ENCODE peak calls at places on chromosome 6, in seven cellular contexts. One of them, this sample, is unnamed.

GRCh38 chr6:81751388-81752083 is 945 bp downstream of the TENT5A start:
- DNase-seq in Peyer's patch: peak
- DNase-seq in A549: peak
- DNase-seq in IMR-90: peak
- DNase-seq in body of pancreas: peak
- DNase-seq in H54: peak
- DNase-seq in GM12892: no peak
- DNase-seq in this sample: peak

GRCh38 chr6:151349651-151350270 is 41.6 kb downstream of the ZBTB2 start:
- DNase-seq in Peyer's patch: no peak
- DNase-seq in body of pancreas: no peak
- DNase-seq in GM12892: no peak
- DNase-seq in A549: no peak
- DNase-seq in H54: no peak
- DNase-seq in IMR-90: no peak
- DNase-seq in this sample: no peak

GRCh38 chr6:134470090-134470975 is 152.4 kb upstream of the SGK1 start:
- DNase-seq in H54: no peak
- DNase-seq in body of pancreas: no peak
- DNase-seq in Peyer's patch: no peak
- DNase-seq in IMR-90: no peak
- DNase-seq in A549: no peak
- DNase-seq in GM12892: no peak
- DNase-seq in this sample: no peak

GRCh38 chr6:30311669-30312068 is 15.1 kb upstream of the TRIM39 start:
- DNase-seq in Peyer's patch: no peak
- DNase-seq in IMR-90: no peak
- DNase-seq in GM12892: no peak
- DNase-seq in A549: no peak
- DNase-seq in H54: no peak
- DNase-seq in body of pancreas: no peak
- DNase-seq in this sample: no peak

GRCh38 chr6:33824461-33825154 is 20.8 kb upstream of the MLN start:
- DNase-seq in GM12892: no peak
- DNase-seq in body of pancreas: no peak
- DNase-seq in H54: no peak
- DNase-seq in Peyer's patch: peak
- DNase-seq in A549: peak
- DNase-seq in IMR-90: peak
- DNase-seq in this sample: no peak

GRCh38 chr6:5850848-5851255 is 155.9 kb downstream of the NRN1 start:
- DNase-seq in H54: no peak
- DNase-seq in Peyer's patch: no peak
- DNase-seq in body of pancreas: no peak
- DNase-seq in GM12892: peak
- DNase-seq in IMR-90: no peak
- DNase-seq in A549: no peak
- DNase-seq in this sample: no peak

GRCh38 chr6:113585246-113585645 is 271.9 kb upstream of the MARCKS start:
- DNase-seq in body of pancreas: no peak
- DNase-seq in H54: no peak
- DNase-seq in GM12892: no peak
- DNase-seq in IMR-90: no peak
- DNase-seq in A549: no peak
- DNase-seq in Peyer's patch: no peak
- DNase-seq in this sample: no peak

GRCh38 chr6:138226701-138227315 is 8.5 kb upstream of the PBOV1 start:
- DNase-seq in IMR-90: no peak
- DNase-seq in GM12892: no peak
- DNase-seq in body of pancreas: no peak
- DNase-seq in H54: no peak
- DNase-seq in Peyer's patch: no peak
- DNase-seq in A549: no peak
- DNase-seq in this sample: no peak

GRCh38 chr6:170097505-170098427 is 193.1 kb downstream of the DLL1 start:
- DNase-seq in IMR-90: no peak
- DNase-seq in Peyer's patch: peak
- DNase-seq in body of pancreas: peak
- DNase-seq in H54: no peak
- DNase-seq in GM12892: no peak
- DNase-seq in A549: no peak
- DNase-seq in this sample: no peak

GRCh38 chr6:4560225-4561077 is 215.8 kb upstream of the CDYL start:
- DNase-seq in IMR-90: no peak
- DNase-seq in A549: no peak
- DNase-seq in Peyer's patch: no peak
- DNase-seq in GM12892: no peak
- DNase-seq in body of pancreas: no peak
- DNase-seq in H54: no peak
- DNase-seq in this sample: no peak

GRCh38 chr6:1764584-1764983 is 154.9 kb downstream of the FOXC1 start:
- DNase-seq in A549: no peak
- DNase-seq in Peyer's patch: no peak
- DNase-seq in H54: no peak
- DNase-seq in GM12892: no peak
- DNase-seq in IMR-90: no peak
- DNase-seq in body of pancreas: no peak
- DNase-seq in this sample: no peak

GRCh38 chr6:97925504-97925903 is 642.5 kb upstream of the MMS22L start:
- DNase-seq in body of pancreas: no peak
- DNase-seq in Peyer's patch: no peak
- DNase-seq in GM12892: no peak
- DNase-seq in IMR-90: no peak
- DNase-seq in H54: no peak
- DNase-seq in A549: no peak
- DNase-seq in this sample: no peak

GRCh38 chr6:116572162-116572561 is 858 bp downstream of the RWDD1 start:
- DNase-seq in A549: peak
- DNase-seq in H54: no peak
- DNase-seq in body of pancreas: peak
- DNase-seq in Peyer's patch: peak
- DNase-seq in GM12892: no peak
- DNase-seq in IMR-90: peak
- DNase-seq in this sample: peak

GRCh38 chr6:134318396-134319281 is 727 bp upstream of the SGK1 start:
- DNase-seq in Peyer's patch: no peak
- DNase-seq in IMR-90: no peak
- DNase-seq in A549: no peak
- DNase-seq in body of pancreas: peak
- DNase-seq in GM12892: no peak
- DNase-seq in H54: no peak
- DNase-seq in this sample: peak

GRCh38 chr6:39818695-39819094 is 26.5 kb downstream of the DAAM2 start:
- DNase-seq in A549: no peak
- DNase-seq in body of pancreas: no peak
- DNase-seq in GM12892: no peak
- DNase-seq in IMR-90: peak
- DNase-seq in Peyer's patch: no peak
- DNase-seq in H54: no peak
- DNase-seq in this sample: no peak

GRCh38 chr6:5557506-5557905 is 296.2 kb downstream of the FARS2 start:
- DNase-seq in body of pancreas: no peak
- DNase-seq in GM12892: no peak
- DNase-seq in IMR-90: no peak
- DNase-seq in Peyer's patch: no peak
- DNase-seq in A549: no peak
- DNase-seq in H54: no peak
- DNase-seq in this sample: no peak

GRCh38 chr6:122220254-122220653 is 179.2 kb upstream of the HSF2 start:
- DNase-seq in body of pancreas: no peak
- DNase-seq in GM12892: no peak
- DNase-seq in H54: no peak
- DNase-seq in Peyer's patch: no peak
- DNase-seq in A549: no peak
- DNase-seq in IMR-90: no peak
- DNase-seq in this sample: no peak

GRCh38 chr6:17987576-17988421 is at the start of gene KIF13A:
- DNase-seq in A549: peak
- DNase-seq in body of pancreas: peak
- DNase-seq in H54: peak
- DNase-seq in Peyer's patch: peak
- DNase-seq in IMR-90: peak
- DNase-seq in GM12892: peak
- DNase-seq in this sample: peak

GRCh38 chr6:159074120-159074684 is 29.4 kb upstream of the TAGAP start:
- DNase-seq in body of pancreas: no peak
- DNase-seq in H54: peak
- DNase-seq in GM12892: no peak
- DNase-seq in IMR-90: peak
- DNase-seq in Peyer's patch: no peak
- DNase-seq in A549: peak
- DNase-seq in this sample: no peak

GRCh38 chr6:87590417-87590880 is 514 bp downstream of the ORC3 start:
- DNase-seq in body of pancreas: no peak
- DNase-seq in GM12892: no peak
- DNase-seq in Peyer's patch: no peak
- DNase-seq in H54: no peak
- DNase-seq in A549: no peak
- DNase-seq in IMR-90: no peak
- DNase-seq in this sample: peak

GRCh38 chr6:87590989-87591388 is 1.1 kb downstream of the ORC3 start:
- DNase-seq in A549: no peak
- DNase-seq in Peyer's patch: no peak
- DNase-seq in GM12892: no peak
- DNase-seq in IMR-90: peak
- DNase-seq in H54: no peak
- DNase-seq in body of pancreas: no peak
- DNase-seq in this sample: no peak

GRCh38 chr6:87588756-87589407 is 905 bp downstream of the RARS2 start:
- DNase-seq in A549: no peak
- DNase-seq in GM12892: no peak
- DNase-seq in IMR-90: no peak
- DNase-seq in body of pancreas: no peak
- DNase-seq in Peyer's patch: no peak
- DNase-seq in H54: no peak
- DNase-seq in this sample: peak

GRCh38 chr6:87586371-87587077 is 3.3 kb downstream of the RARS2 start:
- DNase-seq in IMR-90: no peak
- DNase-seq in Peyer's patch: no peak
- DNase-seq in body of pancreas: no peak
- DNase-seq in A549: no peak
- DNase-seq in H54: no peak
- DNase-seq in GM12892: no peak
- DNase-seq in this sample: no peak

DNA sequence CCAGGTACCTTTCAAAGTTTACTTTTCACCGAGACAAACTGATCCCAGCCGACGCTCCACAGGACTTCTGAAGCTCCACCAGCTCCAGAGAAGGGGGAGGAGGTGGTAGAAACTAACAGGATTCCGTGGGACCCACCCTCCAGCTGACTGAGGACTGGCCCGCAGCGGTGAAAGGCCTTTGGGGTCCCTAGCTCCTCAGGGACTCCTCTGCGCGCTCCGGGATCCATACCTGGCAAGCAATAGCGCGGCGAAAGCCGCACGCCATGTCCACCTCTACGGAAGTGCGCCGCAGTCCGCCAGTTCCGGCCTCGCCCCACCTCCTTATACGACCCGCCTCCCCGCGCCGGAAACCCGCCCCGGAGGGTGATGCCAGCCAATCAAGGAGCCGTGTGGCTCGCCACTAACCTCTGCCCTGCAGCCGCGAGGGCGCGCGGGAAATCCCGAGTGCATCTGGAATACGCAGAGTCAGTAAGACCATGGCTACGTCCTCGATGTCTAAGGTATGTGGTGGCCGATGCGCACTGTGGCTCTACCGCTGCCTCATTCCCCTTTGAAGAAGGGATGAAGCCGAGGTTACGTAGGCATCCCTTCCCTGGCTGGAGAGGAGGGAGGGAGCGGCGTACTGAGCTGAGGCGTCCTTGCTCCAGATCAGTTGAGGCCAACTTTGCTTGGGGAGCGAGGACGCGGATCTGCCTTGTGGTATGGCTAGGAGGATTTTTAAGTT is at the start of the genes ORC3 and RARS2:
- DNase-seq in A549: peak
- DNase-seq in GM12892: peak
- DNase-seq in H54: peak
- DNase-seq in Peyer's patch: peak
- DNase-seq in IMR-90: peak
- DNase-seq in body of pancreas: peak
- DNase-seq in this sample: peak
- TF ChIP-seq POLR2A in A549: peak
- TF ChIP-seq POLR2A in GM12892: peak
- TF ChIP-seq POLR2A in H54: peak
- TF ChIP-seq POLR2A in Peyer's patch: peak
- TF ChIP-seq POLR2A in IMR-90: peak
- TF ChIP-seq POLR2A in body of pancreas: peak
- TF ChIP-seq POLR2A in this sample: peak

GRCh38 chr6:11232177-11232967 is at the start of gene NEDD9:
- DNase-seq in H54: peak
- DNase-seq in Peyer's patch: peak
- DNase-seq in IMR-90: peak
- DNase-seq in GM12892: peak
- DNase-seq in A549: peak
- DNase-seq in body of pancreas: peak
- DNase-seq in this sample: peak
- TF ChIP-seq POLR2A in H54: peak
- TF ChIP-seq POLR2A in Peyer's patch: peak
- TF ChIP-seq POLR2A in IMR-90: peak
- TF ChIP-seq POLR2A in GM12892: peak
- TF ChIP-seq POLR2A in A549: peak
- TF ChIP-seq POLR2A in body of pancreas: peak
- TF ChIP-seq POLR2A in this sample: peak

GRCh38 chr6:167932468-167933276 is 64.8 kb upstream of the KIF25 start:
- DNase-seq in H54: no peak
- DNase-seq in body of pancreas: peak
- DNase-seq in A549: peak
- DNase-seq in IMR-90: no peak
- DNase-seq in Peyer's patch: no peak
- DNase-seq in GM12892: no peak
- DNase-seq in this sample: no peak
- TF ChIP-seq POLR2A in H54: no peak
- TF ChIP-seq POLR2A in body of pancreas: no peak
- TF ChIP-seq POLR2A in A549: no peak
- TF ChIP-seq POLR2A in IMR-90: no peak
- TF ChIP-seq POLR2A in Peyer's patch: no peak
- TF ChIP-seq POLR2A in GM12892: no peak
- TF ChIP-seq POLR2A in this sample: no peak

DNA sequence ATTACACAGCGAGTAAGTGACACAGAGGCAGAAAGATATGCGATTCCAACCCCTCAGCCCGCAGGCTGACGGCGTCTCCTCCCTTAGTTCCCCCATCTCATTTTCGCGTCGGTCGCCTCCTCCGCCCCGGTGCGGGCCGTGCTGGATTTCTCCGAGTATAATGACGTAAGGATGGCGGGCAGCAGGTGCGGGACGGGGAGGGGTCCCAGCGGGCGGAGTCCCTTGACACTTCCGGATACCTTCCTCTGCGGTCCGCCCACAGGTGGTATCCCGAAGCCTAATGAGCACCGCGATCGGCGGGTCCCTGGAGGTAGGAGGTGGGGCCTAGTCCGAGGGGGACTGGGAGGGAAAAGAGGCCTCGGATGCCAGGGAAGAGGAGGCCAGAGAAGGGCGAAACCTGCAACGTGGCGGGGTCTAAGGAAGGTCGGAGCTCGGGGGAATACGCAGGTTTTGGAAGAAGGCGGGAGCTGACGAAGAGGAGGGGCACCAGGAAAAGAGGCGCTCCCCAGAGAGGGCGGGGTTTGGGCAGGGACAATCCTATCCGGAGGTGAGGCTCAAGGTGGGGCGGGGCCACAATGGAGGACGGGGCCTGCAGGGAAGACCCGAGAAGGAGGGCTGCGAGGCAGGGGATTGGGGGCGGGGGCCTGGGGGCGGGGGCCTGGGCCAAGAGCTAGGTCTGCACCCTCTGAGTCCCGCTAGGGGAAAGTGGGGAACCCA is 3.6 kb downstream of the PRSS16 start:
- DNase-seq in Peyer's patch: peak
- DNase-seq in A549: peak
- DNase-seq in IMR-90: no peak
- DNase-seq in GM12892: peak
- DNase-seq in body of pancreas: peak
- DNase-seq in H54: peak
- DNase-seq in this sample: peak
- TF ChIP-seq POLR2A in Peyer's patch: no peak
- TF ChIP-seq POLR2A in A549: no peak
- TF ChIP-seq POLR2A in IMR-90: no peak
- TF ChIP-seq POLR2A in GM12892: no peak
- TF ChIP-seq POLR2A in body of pancreas: peak
- TF ChIP-seq POLR2A in H54: no peak
- TF ChIP-seq POLR2A in this sample: no peak

This sample was measured in erythroblast.